ENCODE peak calls at places on chromosomes 2 and 18, in eight cellular contexts. S, V, D, W, L, K, M and N are unnamed samples.

GRCh38 chr2:105935048-105935447 is 190.3 kb downstream of the NCK2 start:
- DNase-seq in L (no peak), K (no peak), M (no peak), D (no peak), S (no peak), W (no peak), V (no peak), N (no peak)

GRCh38 chr2:190407662-190408537 is at the start of gene MFSD6:
- DNase-seq in M (peak; percentile 66), W (no peak), K (peak; percentile 77), L (peak; percentile 65), S (peak; percentile 93), V (peak; percentile 55), D (peak; percentile 77), N (peak; percentile 10)

GRCh38 chr2:1600191-1601063 is 143.9 kb downstream of the PXDN start:
- DNase-seq in V (no peak), D (no peak), S (no peak), W (no peak), L (no peak), M (no peak), K (no peak), N (peak; percentile 51)

GRCh38 chr2:166127217-166128155 is at the start of gene SCN1A:
- DNase-seq in S (no peak), M (no peak), D (no peak), K (no peak), W (peak; percentile 32), L (peak; percentile 25), V (no peak), N (no peak)

GRCh38 chr2:99481941-99482340 is 7.9 kb downstream of the REV1 start:
- DNase-seq in L (no peak), D (no peak), M (no peak), W (no peak), V (peak; percentile 36), S (no peak), K (no peak), N (no peak)

GRCh38 chr2:161420406-161421025 is 4.4 kb downstream of the TBR1 start:
- DNase-seq in V (no peak), S (no peak), L (no peak), K (no peak), W (no peak), M (no peak), D (no peak), N (no peak)

GRCh38 chr2:235156055-235156454 is 204.2 kb downstream of the SH3BP4 start:
- DNase-seq in S (no peak), W (no peak), M (no peak), L (no peak), D (no peak), V (no peak), K (no peak), N (no peak)

GRCh38 chr2:64626963-64627760 is 26.6 kb downstream of the SERTAD2 start:
- DNase-seq in D (peak; percentile 68), M (no peak), S (no peak), V (no peak), K (peak; percentile 44), W (no peak), L (peak; percentile 60), N (no peak)

GRCh38 chr2:232336956-232337700 is 41.4 kb upstream of the ALPP start:
- DNase-seq in S (peak; percentile 64), L (peak; percentile 10), V (no peak), D (peak; percentile 37), W (no peak), K (no peak), M (no peak), N (no peak)

GRCh38 chr2:104318001-104318555 is 535.8 kb upstream of the POU3F3 start:
- DNase-seq in M (no peak), W (no peak), S (no peak), D (no peak), K (no peak), V (no peak), L (no peak), N (no peak)

GRCh38 chr2:216773072-216773471 is 77.7 kb upstream of the IGFBP5 start:
- DNase-seq in D (peak; percentile 72), V (peak; percentile 88), L (peak; percentile 46), M (no peak), W (no peak), S (no peak), K (peak; percentile 86), N (no peak)

GRCh38 chr2:20513946-20514345 is 67.1 kb downstream of the RHOB start:
- DNase-seq in K (no peak), V (no peak), M (no peak), S (no peak), L (no peak), W (no peak), D (peak; percentile 44), N (no peak)

GRCh38 chr18:28087173-28087563 is 89.8 kb downstream of the CDH2 start:
- DNase-seq in W (no peak), V (peak; percentile 40), K (peak; percentile 54), M (no peak), S (no peak), D (no peak), L (peak; percentile 57), N (no peak)

GRCh38 chr2:154623819-154624218 is 74.7 kb upstream of the KCNJ3 start:
- DNase-seq in L (peak; percentile 33), S (no peak), D (no peak), W (peak; percentile 56), M (no peak), V (no peak), K (peak; percentile 38), N (peak; percentile 56)

GRCh38 chr18:23998811-23999210 is 15.7 kb upstream of the TTC39C start:
- DNase-seq in D (no peak), V (no peak), S (no peak), M (no peak), L (no peak), K (no peak), W (peak; percentile 23), N (no peak)

GRCh38 chr2:162967137-162967536 is 128.6 kb upstream of the KCNH7 start:
- DNase-seq in M (no peak), W (no peak), V (no peak), L (no peak), S (no peak), D (no peak), K (no peak), N (no peak)

GRCh38 chr2:169767243-169767888 is 31.3 kb upstream of the SSB start:
- DNase-seq in W (peak; percentile 28), D (peak; percentile 67), L (peak; percentile 72), M (peak; percentile 41), K (peak; percentile 72), S (no peak), V (peak; percentile 36), N (peak; percentile 33)

DNA sequence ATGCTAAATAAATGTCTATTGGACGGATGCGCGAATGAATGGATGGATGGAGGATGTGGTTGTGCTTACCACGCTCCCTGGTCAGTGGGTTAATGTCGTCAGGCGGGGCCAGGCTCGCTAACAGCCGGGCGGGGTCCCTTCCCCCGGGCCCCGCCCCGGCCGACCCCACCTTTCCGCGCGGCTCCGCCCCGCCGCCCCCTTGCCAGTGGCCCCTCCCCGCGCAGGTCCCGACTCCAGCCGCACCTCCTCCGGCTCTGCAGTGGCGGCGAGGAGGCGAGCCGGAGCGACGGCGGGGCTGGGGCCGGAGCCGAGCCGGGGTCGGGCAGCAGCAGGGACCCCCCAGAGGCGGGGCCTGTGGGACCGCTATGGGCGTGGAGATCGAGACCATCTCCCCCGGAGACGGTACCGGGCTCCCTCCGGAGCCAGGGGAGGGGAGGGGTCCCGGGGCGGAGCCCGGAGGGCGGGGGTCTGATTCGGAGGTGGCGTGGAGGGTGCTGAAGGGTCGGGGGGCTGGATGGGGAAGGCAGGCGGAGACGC is at the start of gene FKBP1B:
- DNase-seq in S (peak; percentile 86), K (peak; percentile 59), W (peak; percentile 41), L (peak; percentile 44), D (peak; percentile 72), V (peak; percentile 66), M (peak; percentile 68), N (peak; percentile 9)
- TF ChIP-seq POLR2A in S (no peak), K (no peak), W (no peak), L (no peak), D (no peak), V (no peak), M (peak; percentile 48), N (no peak)

DNA sequence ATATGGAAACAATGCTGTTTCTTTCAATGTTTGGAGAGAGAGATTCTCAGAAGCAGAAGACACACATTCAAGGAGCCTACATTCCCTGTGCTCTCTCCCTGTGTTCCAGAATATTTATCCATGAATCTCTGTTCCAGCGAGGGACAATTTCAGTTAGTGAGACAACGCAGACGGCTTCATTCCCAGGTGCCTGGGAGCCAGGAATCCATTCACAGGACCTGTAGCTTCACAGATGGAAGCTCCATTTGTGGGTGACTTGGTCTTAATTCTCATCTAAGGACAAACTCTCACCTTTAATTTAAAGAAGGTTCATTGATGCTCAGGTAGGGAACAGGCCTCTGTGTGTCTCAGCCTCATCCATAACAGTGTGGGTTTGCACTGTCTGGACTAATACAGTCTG is 1156.6 kb downstream of the RPIA start:
- DNase-seq in M (no peak), S (no peak), L (no peak), D (no peak), V (no peak), W (no peak), K (no peak), N (no peak)
- H3K9me3 ChIP-seq in M (no peaks in the 10 kb centered on the region), S (no peaks in the 10 kb centered on the region), L (no peaks in the 10 kb centered on the region), D (no peaks in the 10 kb centered on the region), V (no peaks in the 10 kb centered on the region), W (no peaks in the 10 kb centered on the region), K (no peaks in the 10 kb centered on the region), N (no peaks in the 10 kb centered on the region)

GRCh38 chr2:230944123-230944653 is 19.1 kb upstream of the GPR55 start:
- DNase-seq in W (no peak), L (no peak), V (no peak), M (no peak), D (no peak), K (no peak), S (no peak), N (no peak)
- TF ChIP-seq POLR2A in W (no peak), L (no peak), V (no peak), M (no peak), D (no peak), K (no peak), S (no peak), N (no peak)

DNA sequence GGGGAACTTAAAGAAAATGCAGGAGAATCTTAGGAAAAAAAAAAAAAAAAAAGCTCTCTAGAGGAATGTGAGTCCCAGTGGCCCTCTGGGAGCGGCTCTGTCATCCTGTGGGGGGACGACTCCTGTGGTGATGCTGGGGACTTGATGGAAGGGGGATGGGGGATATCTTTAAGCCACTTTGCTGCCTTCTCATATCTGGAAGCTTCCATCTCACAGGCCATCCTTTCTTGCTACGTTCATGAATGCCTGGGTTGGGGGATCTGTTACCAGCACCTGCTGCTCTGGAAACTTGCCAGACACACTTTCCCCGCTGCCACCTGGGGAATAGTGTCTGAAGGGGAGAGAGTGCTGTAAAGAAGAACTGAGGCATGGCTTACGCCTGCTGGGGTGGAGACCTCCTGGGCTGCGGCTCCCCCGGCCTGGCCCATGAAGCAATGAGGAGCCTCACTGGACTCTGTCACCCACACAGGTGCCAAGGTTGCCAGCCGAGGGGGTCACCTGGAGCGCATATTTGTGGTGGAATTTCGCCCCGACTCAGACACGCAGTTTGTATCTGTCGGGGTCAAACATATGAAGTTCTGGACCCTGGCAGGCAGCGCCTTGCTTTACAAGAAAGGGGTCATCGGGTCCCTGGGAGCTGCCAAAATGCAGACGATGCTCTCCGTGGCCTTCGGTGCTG is 92.8 kb downstream of the RTN4 start:
- DNase-seq in K (no peak), M (no peak), L (no peak), V (no peak), S (peak; percentile 60), W (no peak), D (no peak), N (no peak)
- H3K9me3 ChIP-seq in K (no peaks in the 10 kb centered on the region), M (no peaks in the 10 kb centered on the region), L (no peaks in the 10 kb centered on the region), V (no peaks in the 10 kb centered on the region), S (no peaks in the 10 kb centered on the region), W (no peaks in the 10 kb centered on the region), D (no peaks in the 10 kb centered on the region), N (no peaks in the 10 kb centered on the region)